ENCODE peak calls at places on chromosomes 13 and 19, in ten cellular contexts. D is pancreas; P is central memory CD8-positive, alpha-beta T cell; Y is NCI-H1092 treated with DMSO at 0.1 percent for 48 hours; X is ovary; O is NT2/D1; J is stimulated activated CD8-positive, alpha-beta memory T cell treated with anti-CD3 and anti-CD28 coated beads, Interleukin-2, amount 100 ng/mL, for 48 hours; G is esophagus squamous epithelium; S is endothelial cell; U is naive thymus-derived CD8-positive, alpha-beta T cell. L is an unnamed sample.

GRCh38 chr19:10858204-10858828 is 10.1 kb downstream of the C19orf38 start:
- DNase-seq in U (no peak), Y (no peak), P (no peak), G (no peak), J (peak; percentile 34), D (no peak), O (no peak), X (no peak), S (peak; percentile 60), L (peak; percentile 26)

GRCh38 chr13:20405691-20406090 is 120.0 kb downstream of the CRYL1 start:
- DNase-seq in Y (no peak), S (no peak), J (no peak), G (no peak), O (no peak), P (no peak), X (no peak), D (no peak), U (no peak), L (no peak)

GRCh38 chr13:25902946-25903345 is 148.9 kb downstream of the SHISA2 start:
- DNase-seq in P (no peak), D (no peak), U (no peak), J (no peak), S (no peak), X (no peak), O (no peak), G (no peak), Y (no peak), L (no peak)

GRCh38 chr13:112963641-112964040 is 5.4 kb upstream of the MCF2L start:
- DNase-seq in Y (no peak), J (no peak), G (no peak), P (no peak), O (no peak), S (no peak), U (no peak), D (peak; percentile 30), X (no peak), L (no peak)

GRCh38 chr13:104301216-104301975 is 1235.2 kb upstream of the SLC10A2 start:
- DNase-seq in U (no peak), S (no peak), D (no peak), J (no peak), G (no peak), O (no peak), Y (peak; percentile 57), P (no peak), X (no peak), L (no peak)

GRCh38 chr13:26953273-26953672 is 192.7 kb upstream of the GPR12 start:
- DNase-seq in S (no peak), U (no peak), Y (no peak), X (no peak), J (no peak), P (no peak), G (no peak), D (no peak), O (no peak), L (no peak)

GRCh38 chr13:20404488-20405222 is 121.0 kb downstream of the CRYL1 start:
- DNase-seq in Y (no peak), D (no peak), S (no peak), J (no peak), P (no peak), X (no peak), G (no peak), U (no peak), O (no peak), L (no peak)

GRCh38 chr13:43676320-43676719 is 110.5 kb downstream of the ENOX1 start:
- DNase-seq in D (no peak), S (no peak), J (no peak), Y (no peak), O (no peak), U (no peak), X (no peak), P (no peak), G (no peak), L (no peak)

GRCh38 chr13:74409551-74409950 is 275.3 kb upstream of the KLF12 start:
- DNase-seq in S (no peak), D (no peak), O (no peak), Y (no peak), J (no peak), X (no peak), G (no peak), P (no peak), U (no peak), L (no peak)

GRCh38 chr13:97506511-97506910 is 72.5 kb downstream of the RAP2A start:
- DNase-seq in O (no peak), G (no peak), S (no peak), D (no peak), Y (no peak), X (no peak), U (no peak), P (no peak), J (no peak), L (no peak)

GRCh38 chr19:52198678-52199077 is 8.8 kb downstream of the PPP2R1A start:
- DNase-seq in J (no peak), O (no peak), S (no peak), G (no peak), P (no peak), U (no peak), X (no peak), D (no peak), Y (no peak), L (no peak)

GRCh38 chr13:109789262-109789661 is 2.9 kb upstream of the IRS2 start:
- DNase-seq in Y (no peak), U (no peak), X (no peak), O (no peak), G (no peak), J (no peak), D (no peak), P (no peak), S (no peak), L (no peak)

GRCh38 chr13:26270707-26271106 is 16.8 kb downstream of the CDK8 start:
- DNase-seq in O (no peak), Y (no peak), D (no peak), J (no peak), S (no peak), G (no peak), X (no peak), P (no peak), U (no peak), L (no peak)

GRCh38 chr19:7942981-7943443 is 454 bp downstream of the TIMM44 start:
- DNase-seq in J (no peak), P (no peak), D (no peak), X (no peak), G (no peak), U (no peak), O (no peak), Y (peak; percentile 58), S (no peak), L (no peak)

GRCh38 chr19:30479231-30479630 is 107.0 kb downstream of the ZNF536 start:
- DNase-seq in X (no peak), G (no peak), S (no peak), J (no peak), O (no peak), D (no peak), Y (no peak), P (no peak), U (no peak), L (no peak)

GRCh38 chr13:33644607-33645543 is 173.1 kb upstream of the RFC3 start:
- DNase-seq in S (no peak), U (no peak), X (no peak), G (no peak), D (no peak), J (no peak), P (no peak), Y (no peak), O (no peak), L (no peak)

L was measured in B cell.